ENCODE peak calls at places on chromosomes 6 and 20, in eight cellular contexts. M is lower lobe of right lung, Y is epithelial cell of esophagus, N is neural progenitor cell, S is left ventricle myocardium inferior, Z is IMR-90, U is lung, J is tibial artery. V is an unnamed sample.

GRCh38 chr6:74735304-74735703 is 470.5 kb downstream of the COL12A1 start:
- DNase-seq in M (no peak), Y (peak; percentile 73), N (no peak), S (no peak), Z (peak; percentile 93), U (no peak), J (peak; percentile 34), V (no peak)

GRCh38 chr20:59735917-59736316 is 131.6 kb downstream of the PHACTR3 start:
- DNase-seq in M (no peak), Y (no peak), N (no peak), S (no peak), Z (no peak), U (no peak), J (no peak), V (no peak)

GRCh38 chr6:161373905-161374451 is 100.1 kb upstream of the AGPAT4 start:
- DNase-seq in M (peak; percentile 73), Y (peak; percentile 67), N (peak; percentile 81), S (peak; percentile 67), Z (peak; percentile 50), U (peak; percentile 60), J (peak; percentile 74), V (peak; percentile 71)

GRCh38 chr20:56974499-56975250 is 291.8 kb downstream of the BMP7 start:
- DNase-seq in M (no peak), Y (peak; percentile 77), N (peak; percentile 91), S (no peak), Z (peak; percentile 37), U (no peak), J (no peak), V (no peak)

GRCh38 chr6:124373386-124373785 is 569.7 kb downstream of the NKAIN2 start:
- DNase-seq in M (no peak), Y (no peak), N (no peak), S (no peak), Z (no peak), U (no peak), J (no peak), V (no peak)

GRCh38 chr20:10522328-10522727 is 87.2 kb downstream of the SLX4IP start:
- DNase-seq in M (no peak), Y (no peak), N (no peak), S (no peak), Z (no peak), U (no peak), J (no peak), V (no peak)

GRCh38 chr6:136209496-136209895 is 40.6 kb downstream of the MTFR2 start:
- DNase-seq in M (no peak), Y (peak; percentile 14), N (no peak), S (no peak), Z (no peak), U (no peak), J (no peak), V (no peak)

GRCh38 chr6:48183816-48184215 is 72.8 kb upstream of the PTCHD4 start:
- DNase-seq in M (no peak), Y (no peak), N (no peak), S (no peak), Z (no peak), U (no peak), J (no peak), V (no peak)

GRCh38 chr20:54028276-54029011 is 42.0 kb downstream of the BCAS1 start:
- DNase-seq in M (no peak), Y (no peak), N (no peak), S (no peak), Z (no peak), U (no peak), J (no peak), V (no peak)

GRCh38 chr6:42735976-42736375 is 9.9 kb downstream of the TBCC start:
- DNase-seq in M (no peak), Y (no peak), N (no peak), S (no peak), Z (no peak), U (no peak), J (no peak), V (no peak)

GRCh38 chr6:112466378-112467151 is 119.4 kb downstream of the RFPL4B start:
- DNase-seq in M (no peak), Y (peak; percentile 67), N (no peak), S (no peak), Z (peak; percentile 69), U (no peak), J (no peak), V (no peak)

GRCh38 chr20:18831830-18832229 is 18.2 kb downstream of the SCP2D1 start:
- DNase-seq in M (no peak), Y (no peak), N (no peak), S (no peak), Z (peak; percentile 51), U (no peak), J (no peak), V (no peak)

GRCh38 chr20:16902657-16903056 is 154.5 kb downstream of the OTOR start:
- DNase-seq in M (no peak), Y (no peak), N (no peak), S (no peak), Z (no peak), U (peak; percentile 74), J (no peak), V (no peak)

GRCh38 chr6:138297761-138298298 is 79.5 kb upstream of the PBOV1 start:
- DNase-seq in M (no peak), Y (peak; percentile 39), N (no peak), S (no peak), Z (no peak), U (no peak), J (no peak), V (no peak)

GRCh38 chr20:24465730-24466129 is 3.7 kb upstream of the SYNDIG1 start:
- DNase-seq in M (no peak), Y (no peak), N (no peak), S (peak; percentile 54), Z (no peak), U (no peak), J (peak; percentile 39), V (no peak)

GRCh38 chr6:102670756-102671155 is 1277.2 kb downstream of the GRIK2 start:
- DNase-seq in M (no peak), Y (peak; percentile 3), N (no peak), S (no peak), Z (no peak), U (no peak), J (no peak), V (no peak)

GRCh38 chr20:34216382-34216742 is 24.9 kb upstream of the ASIP start:
- DNase-seq in M (no peak), Y (no peak), N (no peak), S (no peak), Z (no peak), U (no peak), J (no peak), V (no peak)

DNA sequence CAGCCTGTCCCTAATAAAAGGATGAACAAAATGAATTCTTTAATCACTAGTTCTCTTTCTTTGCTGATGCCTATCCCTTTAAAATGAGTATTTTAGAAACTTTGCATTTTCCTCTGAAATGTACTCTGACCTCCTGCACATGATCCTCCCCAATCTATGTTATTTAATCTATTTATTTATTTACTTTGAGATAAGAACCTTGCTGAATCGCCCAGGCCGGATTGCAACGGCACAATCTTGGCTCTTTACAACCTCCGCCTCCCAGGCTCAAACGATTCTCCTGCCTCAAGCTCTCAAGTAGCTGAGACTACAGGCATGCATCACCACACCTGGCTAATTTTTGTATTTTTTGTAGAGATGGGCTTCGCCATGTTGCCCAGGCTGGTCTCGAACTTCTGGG is 27.9 kb downstream of the ADTRP start:
- DNase-seq in M (no peak), Y (no peak), N (no peak), S (no peak), Z (peak; percentile 32), U (no peak), J (no peak), V (no peak)
- TF ChIP-seq CTCF in M (no peak), Y (no peak), N (no peak), S (no peak), Z (no peak), U (no peak), J (no peak), V (no peak)

GRCh38 chr20:48728042-48728837 is 99.6 kb downstream of the PREX1 start:
- DNase-seq in M (no peak), Y (no peak), N (no peak), S (no peak), Z (no peak), U (no peak), J (no peak), V (no peak)
- TF ChIP-seq CTCF in M (no peak), Y (no peak), N (no peak), S (no peak), Z (no peak), U (no peak), J (no peak), V (no peak)

DNA sequence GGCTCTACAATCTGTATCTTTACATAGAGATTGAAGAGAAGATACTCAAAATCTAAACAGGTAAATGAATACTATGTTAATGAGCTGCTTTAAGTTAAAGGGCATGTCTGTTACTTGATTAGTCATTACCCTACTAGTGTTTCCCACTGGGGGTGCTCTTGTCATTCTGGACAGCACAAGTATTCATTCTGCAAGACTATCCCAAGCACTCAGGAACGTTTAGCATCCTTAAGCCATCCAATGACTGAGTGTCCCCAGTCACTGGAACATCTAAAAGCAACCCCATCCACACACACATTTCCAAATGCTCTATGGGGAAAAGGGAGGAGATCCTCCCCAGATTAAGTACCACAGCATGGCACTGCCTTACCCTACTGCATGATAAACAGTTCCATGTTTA is 25.7 kb downstream of the EZR start:
- DNase-seq in M (no peak), Y (peak; percentile 72), N (peak; percentile 38), S (no peak), Z (peak; percentile 65), U (no peak), J (no peak), V (no peak)
- TF ChIP-seq CTCF in M (peak; percentile 31), Y (peak; percentile 52), N (peak; percentile 43), S (peak; percentile 50), Z (peak; percentile 62), U (no peak), J (peak; percentile 29), V (peak; percentile 50)

DNA sequence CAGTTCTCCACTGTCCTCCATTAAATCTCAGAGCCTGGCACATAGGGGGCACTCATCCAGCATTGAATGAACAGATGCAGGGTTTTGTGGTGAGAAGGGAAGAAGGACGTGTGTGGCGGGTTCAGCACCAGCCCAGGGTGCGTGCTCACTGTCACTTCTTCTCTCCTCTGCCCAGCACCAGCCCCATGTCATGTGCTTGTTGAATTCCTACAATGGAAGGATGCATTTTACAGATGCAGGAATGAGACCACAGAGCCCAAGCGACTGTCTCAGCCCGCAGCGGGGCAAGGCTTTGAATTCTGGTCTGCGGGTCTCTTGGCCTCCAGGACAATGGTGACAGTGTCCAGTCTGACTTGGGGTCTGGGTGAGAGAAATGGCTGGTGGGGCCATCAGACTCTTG is 150.0 kb downstream of the CEBPB start:
- DNase-seq in M (no peak), Y (no peak), N (no peak), S (no peak), Z (no peak), U (no peak), J (no peak), V (no peak)
- TF ChIP-seq CTCF in M (no peak), Y (no peak), N (no peak), S (no peak), Z (no peak), U (no peak), J (no peak), V (no peak)

GRCh38 chr6:13846841-13847240 is 32.5 kb upstream of the MCUR1 start:
- DNase-seq in M (no peak), Y (no peak), N (peak; percentile 61), S (no peak), Z (no peak), U (no peak), J (no peak), V (no peak)
- TF ChIP-seq CTCF in M (no peak), Y (no peak), N (peak; percentile 58), S (no peak), Z (no peak), U (no peak), J (no peak), V (no peak)

GRCh38 chr20:32155017-32155965 is 45.8 kb downstream of the TM9SF4 start:
- DNase-seq in M (peak; percentile 91), Y (peak; percentile 31), N (peak; percentile 84), S (peak; percentile 81), Z (peak; percentile 88), U (peak; percentile 91), J (peak; percentile 91), V (no peak)
- TF ChIP-seq CTCF in M (peak; percentile 37), Y (peak; percentile 51), N (peak; percentile 67), S (peak; percentile 51), Z (peak; percentile 26), U (no peak), J (no peak), V (no peak)

V was measured in natural killer cell.